ENCODE peak calls at places on chromosomes 7 and 10, in six cellular contexts. L is ovary, N is AG10803, S is AG04450, P is AG09319, E is neural crest cell. G is an unnamed sample.

GRCh38 chr10:44990965-44991364 is 9.8 kb upstream of the ZNF22 start:
- DNase-seq in E (no peak), S (no peak), L (peak), N (no peak), P (no peak), G (no peak)

GRCh38 chr7:341841-342638 is 52.1 kb downstream of the FOXL3 start:
- DNase-seq in E (no peak), L (no peak), P (no peak), N (no peak), S (no peak), G (no peak)

GRCh38 chr7:127674361-127674760 is 22.4 kb downstream of the SND1 start:
- DNase-seq in P (no peak), N (no peak), L (no peak), S (no peak), E (no peak), G (no peak)

GRCh38 chr10:88428442-88428841 is 154.7 kb downstream of the RNLS start:
- DNase-seq in E (no peak), L (no peak), S (no peak), N (peak), P (no peak), G (peak)

GRCh38 chr7:136018104-136018503 is 40.9 kb upstream of the MTPN start:
- DNase-seq in P (no peak), L (no peak), S (no peak), E (no peak), N (peak), G (no peak)

GRCh38 chr10:60238408-60239100 is 151.1 kb downstream of the ANK3 start:
- DNase-seq in S (peak), L (no peak), P (peak), E (no peak), N (peak), G (peak)

GRCh38 chr10:12902135-12902572 is 99.4 kb downstream of the CCDC3 start:
- DNase-seq in S (peak), E (peak), P (peak), L (peak), N (peak), G (peak)

GRCh38 chr7:99928188-99928587 is 1.2 kb downstream of the GJC3 start:
- DNase-seq in E (no peak), S (no peak), L (no peak), P (no peak), N (no peak), G (no peak)

GRCh38 chr10:49185213-49185612 is 3.0 kb downstream of the TMEM273 start:
- DNase-seq in E (no peak), P (no peak), S (no peak), N (no peak), L (no peak), G (no peak)

GRCh38 chr7:37109853-37110252 is 338.8 kb downstream of the ELMO1 start:
- DNase-seq in P (no peak), S (no peak), L (no peak), N (no peak), E (no peak), G (no peak)

GRCh38 chr10:971613-972012 is 16.6 kb upstream of the GTPBP4 start:
- DNase-seq in L (no peak), N (no peak), P (no peak), S (no peak), E (no peak), G (no peak)

GRCh38 chr7:27155816-27156507 is 513 bp downstream of the HOXA7 start:
- DNase-seq in S (no peak), L (peak), N (peak), E (no peak), P (no peak), G (no peak)

GRCh38 chr7:34354906-34355305 is 303.1 kb upstream of the NPSR1 start:
- DNase-seq in P (no peak), E (no peak), N (peak), S (no peak), L (no peak), G (peak)

GRCh38 chr10:100025528-100026070 is 15.9 kb upstream of the DNMBP start:
- DNase-seq in L (no peak), E (no peak), P (peak), S (no peak), N (peak), G (no peak)

GRCh38 chr7:56087445-56087844 is 5.3 kb downstream of the PHKG1 start:
- DNase-seq in S (no peak), L (no peak), P (no peak), N (no peak), E (no peak), G (no peak)

GRCh38 chr10:117312430-117312829 is 62.8 kb downstream of the PDZD8 start:
- DNase-seq in N (no peak), L (no peak), S (no peak), E (no peak), P (no peak), G (no peak)

GRCh38 chr10:104246981-104247380 is 7.7 kb upstream of the GSTO1 start:
- DNase-seq in E (no peak), L (no peak), N (peak), P (no peak), S (no peak), G (no peak)

GRCh38 chr10:23338886-23339285 is 5.7 kb downstream of the C10orf67 start:
- DNase-seq in S (no peak), N (no peak), P (no peak), L (no peak), E (no peak), G (no peak)

GRCh38 chr10:99659868-99660366 is 608 bp downstream of the ENTPD7 start:
- DNase-seq in P (no peak), N (no peak), L (no peak), S (no peak), E (no peak), G (no peak)

GRCh38 chr7:106377847-106378361 is 93.1 kb upstream of the NAMPT start:
- DNase-seq in L (no peak), P (no peak), E (no peak), S (no peak), N (no peak), G (peak)

DNA sequence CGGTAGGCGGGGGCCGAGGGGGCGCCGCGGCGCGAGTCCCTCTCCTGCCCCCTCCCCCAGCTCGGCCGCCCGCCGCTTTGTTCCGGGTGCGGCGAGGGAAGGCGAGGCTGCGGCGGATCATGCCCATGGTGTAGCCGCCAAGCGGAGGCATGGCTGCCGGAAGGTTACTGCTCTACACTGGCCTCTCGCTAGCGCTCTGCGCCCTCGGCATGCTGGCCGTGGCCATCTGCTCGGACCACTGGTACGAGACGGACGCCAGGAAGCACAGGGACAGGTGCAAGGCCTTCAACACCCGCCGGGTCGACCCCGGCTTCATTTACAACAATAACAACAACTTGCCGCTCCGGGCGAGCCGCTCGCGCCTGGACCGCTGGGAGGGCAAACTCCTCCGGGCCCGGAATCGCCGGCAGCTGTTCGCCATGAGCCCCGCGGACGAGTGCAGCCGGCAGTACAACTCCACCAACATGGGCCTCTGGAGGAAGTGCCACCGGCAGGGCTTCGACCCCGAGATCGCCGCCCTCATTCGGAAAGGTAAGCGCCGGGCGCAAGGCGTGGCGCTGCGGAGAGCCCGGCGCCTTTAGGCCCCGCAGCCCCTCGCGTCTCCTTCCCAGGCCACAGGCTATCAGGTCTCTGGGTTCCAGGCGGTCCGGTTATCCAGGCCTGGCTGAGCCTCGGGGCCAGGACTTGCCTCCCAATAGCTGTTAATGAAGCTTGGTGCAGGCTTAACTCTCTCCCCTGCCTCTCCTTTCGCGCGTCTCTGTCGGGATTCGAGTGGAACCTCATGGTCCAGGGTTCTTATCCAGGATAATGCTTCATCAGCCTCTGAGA is 512 bp downstream of the TMEM178B start:
- DNase-seq in N (no peak), P (no peak), S (no peak), L (no peak), E (peak), G (no peak)
- TF ChIP-seq CTCF in N (no peak), P (no peak), S (no peak), L (no peak), E (no peak), G (no peak)

GRCh38 chr10:71211053-71211452 is 1.3 kb upstream of the UNC5B start:
- DNase-seq in N (no peak), P (no peak), S (no peak), E (no peak), L (no peak), G (no peak)

GRCh38 chr10:71210031-71210871 is 2.1 kb upstream of the UNC5B start:
- DNase-seq in L (no peak), E (no peak), N (no peak), S (no peak), P (no peak), G (no peak)

GRCh38 chr10:71211759-71212248 is 566 bp upstream of the UNC5B start:
- DNase-seq in P (no peak), N (no peak), S (no peak), E (no peak), L (no peak), G (no peak)

GRCh38 chr10:71207578-71207977 is 4.8 kb upstream of the UNC5B start:
- DNase-seq in E (no peak), P (no peak), N (no peak), L (no peak), S (no peak), G (no peak)

GRCh38 chr10:71209324-71210030 is 2.9 kb upstream of the UNC5B start:
- DNase-seq in S (no peak), P (no peak), L (no peak), N (no peak), E (no peak), G (no peak)
- TF ChIP-seq CTCF in S (no peak), P (no peak), L (no peak), N (no peak), E (no peak), G (no peak)

DNA sequence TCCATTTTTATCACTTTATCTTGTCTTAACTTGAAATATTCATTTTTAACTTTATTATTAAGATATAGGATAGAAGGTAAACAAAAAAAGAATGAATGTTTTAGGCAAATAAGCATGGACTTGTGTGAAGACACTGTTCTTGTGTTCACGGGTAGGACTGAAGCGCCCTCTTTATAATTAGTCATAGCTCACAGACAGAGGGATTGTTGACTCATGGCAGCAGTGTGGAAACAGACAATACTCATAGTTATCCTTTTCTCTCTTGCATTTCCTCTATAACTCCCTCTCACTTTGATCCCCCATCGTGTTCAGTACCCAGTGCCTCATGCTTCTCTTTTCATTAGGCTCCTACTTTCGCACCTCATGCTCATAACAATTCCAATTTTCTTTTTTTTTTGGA is 731.8 kb downstream of the PHTF2 start:
- DNase-seq in S (peak), E (no peak), P (no peak), N (peak), L (no peak), G (peak)
- TF ChIP-seq CTCF in S (no peak), E (no peak), P (no peak), N (no peak), L (no peak), G (no peak)

GRCh38 chr10:61822096-61822495 is 79.4 kb upstream of the ARID5B start:
- DNase-seq in P (no peak), S (no peak), L (no peak), E (no peak), N (no peak), G (no peak)

GRCh38 chr10:61815505-61815904 is 86.0 kb upstream of the ARID5B start:
- DNase-seq in S (no peak), P (no peak), L (no peak), E (no peak), N (peak), G (no peak)

GRCh38 chr10:61821153-61821552 is 80.3 kb upstream of the ARID5B start:
- DNase-seq in P (no peak), N (no peak), S (no peak), E (no peak), L (no peak), G (no peak)

GRCh38 chr10:61822781-61823230 is 78.7 kb upstream of the ARID5B start:
- DNase-seq in E (no peak), S (no peak), P (no peak), N (peak), L (no peak), G (no peak)

DNA sequence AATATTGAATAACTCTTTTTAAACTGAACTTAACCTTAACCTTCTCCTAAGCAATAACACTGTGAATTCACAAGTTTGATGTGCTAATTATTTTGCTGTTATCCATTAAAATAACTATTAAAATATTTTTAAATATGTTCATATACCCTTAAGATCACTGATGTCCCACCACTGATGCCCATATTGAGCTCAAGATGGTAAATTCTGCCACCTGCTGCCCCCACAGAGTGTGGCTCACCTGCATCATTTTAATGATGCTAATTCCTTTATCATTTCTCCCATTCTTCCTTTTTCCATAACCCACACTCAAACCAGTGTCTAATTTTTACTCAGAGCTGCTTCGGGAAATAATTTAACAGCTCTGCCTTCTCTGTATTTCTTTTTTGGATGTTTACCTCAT is 82.3 kb upstream of the ARID5B start:
- DNase-seq in E (no peak), N (no peak), S (no peak), L (no peak), P (no peak), G (no peak)
- TF ChIP-seq CTCF in E (no peak), N (no peak), S (no peak), L (no peak), P (no peak), G (no peak)

GRCh38 chr10:65900271-65900670 is 1025.6 kb upstream of the LRRTM3 start:
- DNase-seq in P (no peak), L (no peak), E (no peak), N (no peak), S (no peak), G (no peak)
- TF ChIP-seq CTCF in P (no peak), L (no peak), E (no peak), N (no peak), S (no peak), G (no peak)

DNA sequence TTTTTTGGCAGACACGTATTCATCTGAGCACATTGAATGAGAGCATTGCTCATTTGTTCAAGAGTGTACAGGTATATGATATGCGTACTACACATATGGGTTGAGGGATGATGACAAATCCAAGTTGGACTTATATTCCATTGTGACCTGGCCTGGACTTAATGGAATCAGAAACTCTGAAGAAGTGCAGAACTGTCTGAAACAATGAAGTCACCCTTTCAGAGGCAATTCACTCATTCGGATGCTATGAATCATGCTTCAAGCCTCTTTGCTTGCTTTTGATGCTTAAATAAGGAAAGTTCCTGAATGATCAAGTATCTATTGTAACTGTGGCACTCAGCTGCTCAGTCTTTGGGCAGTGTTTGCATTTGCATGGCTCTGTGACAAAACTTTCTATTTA is 93.3 kb downstream of the ZNF365 start:
- DNase-seq in L (no peak), P (no peak), E (no peak), S (no peak), N (peak), G (no peak)
- TF ChIP-seq CTCF in L (no peak), P (no peak), E (no peak), S (no peak), N (no peak), G (no peak)